ENCODE peak calls at places on chromosome 16, in seven cellular contexts. One of them, this sample, is unnamed.
A peak's percentile ranks its signal among the peaks of the same experiment; 100 is the strongest.

GRCh38 chr16:21614896-21615295 is 15.5 kb downstream of the METTL9 start:
- DNase-seq in HEK293T: no peak
- DNase-seq in H1: no peak
- DNase-seq in WTC11: no peak
- DNase-seq in HCT116: no peak
- DNase-seq in GM12878: no peak
- DNase-seq in HepG2: no peak
- DNase-seq in this sample: no peak

GRCh38 chr16:69145658-69146057 is 13.2 kb downstream of the UTP4 start:
- DNase-seq in HEK293T: no peak
- DNase-seq in H1: no peak
- DNase-seq in WTC11: no peak
- DNase-seq in HCT116: no peak
- DNase-seq in GM12878: no peak
- DNase-seq in HepG2: no peak
- DNase-seq in this sample: no peak

GRCh38 chr16:68707341-68708152 is 29.5 kb upstream of the CDH1 start:
- DNase-seq in HEK293T: no peak
- DNase-seq in H1: peak; percentile 70
- DNase-seq in WTC11: peak; percentile 67
- DNase-seq in HCT116: peak; percentile 64
- DNase-seq in GM12878: no peak
- DNase-seq in HepG2: peak; percentile 81
- DNase-seq in this sample: peak; percentile 56

GRCh38 chr16:57528499-57529323 is 7.7 kb downstream of the CCDC102A start:
- DNase-seq in HEK293T: no peak
- DNase-seq in H1: peak; percentile 94
- DNase-seq in WTC11: peak; percentile 91
- DNase-seq in HCT116: no peak
- DNase-seq in GM12878: no peak
- DNase-seq in HepG2: no peak
- DNase-seq in this sample: no peak

GRCh38 chr16:16025214-16025968 is 76.0 kb downstream of the ABCC1 start:
- DNase-seq in HEK293T: no peak
- DNase-seq in H1: no peak
- DNase-seq in WTC11: no peak
- DNase-seq in HCT116: no peak
- DNase-seq in GM12878: no peak
- DNase-seq in HepG2: no peak
- DNase-seq in this sample: peak; percentile 21

GRCh38 chr16:474420-475122 is 49.1 kb downstream of the RAB11FIP3 start:
- DNase-seq in HEK293T: no peak
- DNase-seq in H1: no peak
- DNase-seq in WTC11: no peak
- DNase-seq in HCT116: no peak
- DNase-seq in GM12878: no peak
- DNase-seq in HepG2: peak; percentile 87
- DNase-seq in this sample: no peak

GRCh38 chr16:68893710-68894705 is 50.7 kb downstream of the TANGO6 start:
- DNase-seq in HEK293T: peak; percentile 14
- DNase-seq in H1: peak; percentile 56
- DNase-seq in WTC11: peak; percentile 46
- DNase-seq in HCT116: no peak
- DNase-seq in GM12878: no peak
- DNase-seq in HepG2: peak; percentile 35
- DNase-seq in this sample: no peak

GRCh38 chr16:1884155-1884760 is 12.3 kb upstream of the MEIOB start:
- DNase-seq in HEK293T: peak; percentile 59
- DNase-seq in H1: no peak
- DNase-seq in WTC11: no peak
- DNase-seq in HCT116: peak; percentile 48
- DNase-seq in GM12878: no peak
- DNase-seq in HepG2: peak; percentile 63
- DNase-seq in this sample: peak; percentile 50

GRCh38 chr16:85234310-85235235 is 122.3 kb upstream of the CIBAR2 start:
- DNase-seq in HEK293T: peak; percentile 78
- DNase-seq in H1: peak; percentile 91
- DNase-seq in WTC11: peak; percentile 92
- DNase-seq in HCT116: no peak
- DNase-seq in GM12878: no peak
- DNase-seq in HepG2: peak; percentile 70
- DNase-seq in this sample: peak; percentile 77

GRCh38 chr16:17829826-17830225 is 359.1 kb upstream of the XYLT1 start:
- DNase-seq in HEK293T: no peak
- DNase-seq in H1: no peak
- DNase-seq in WTC11: no peak
- DNase-seq in HCT116: no peak
- DNase-seq in GM12878: no peak
- DNase-seq in HepG2: no peak
- DNase-seq in this sample: no peak

GRCh38 chr16:47965439-47965838 is 190.4 kb downstream of the ABCC12 start:
- DNase-seq in HEK293T: no peak
- DNase-seq in H1: peak; percentile 35
- DNase-seq in WTC11: no peak
- DNase-seq in HCT116: no peak
- DNase-seq in GM12878: no peak
- DNase-seq in HepG2: no peak
- DNase-seq in this sample: no peak

GRCh38 chr16:27742333-27742732 is 192.4 kb downstream of the KATNIP start:
- DNase-seq in HEK293T: no peak
- DNase-seq in H1: no peak
- DNase-seq in WTC11: no peak
- DNase-seq in HCT116: no peak
- DNase-seq in GM12878: no peak
- DNase-seq in HepG2: no peak
- DNase-seq in this sample: no peak

GRCh38 chr16:30185683-30186421 is 2.5 kb downstream of the CORO1A start:
- DNase-seq in HEK293T: no peak
- DNase-seq in H1: peak; percentile 51
- DNase-seq in WTC11: no peak
- DNase-seq in HCT116: no peak
- DNase-seq in GM12878: peak; percentile 79
- DNase-seq in HepG2: no peak
- DNase-seq in this sample: no peak

GRCh38 chr16:30774367-30775130 is 12.4 kb downstream of the RNF40 start:
- DNase-seq in HEK293T: no peak
- DNase-seq in H1: no peak
- DNase-seq in WTC11: no peak
- DNase-seq in HCT116: no peak
- DNase-seq in GM12878: no peak
- DNase-seq in HepG2: no peak
- DNase-seq in this sample: no peak

GRCh38 chr16:78742501-78743283 is 643.2 kb downstream of the WWOX start:
- DNase-seq in HEK293T: peak; percentile 43
- DNase-seq in H1: no peak
- DNase-seq in WTC11: no peak
- DNase-seq in HCT116: no peak
- DNase-seq in GM12878: peak; percentile 83
- DNase-seq in HepG2: no peak
- DNase-seq in this sample: peak; percentile 42

GRCh38 chr16:87348616-87349157 is 31.5 kb upstream of the C16orf95 start:
- DNase-seq in HEK293T: no peak
- DNase-seq in H1: no peak
- DNase-seq in WTC11: no peak
- DNase-seq in HCT116: no peak
- DNase-seq in GM12878: no peak
- DNase-seq in HepG2: no peak
- DNase-seq in this sample: no peak

GRCh38 chr16:3514621-3515020 is 13.8 kb downstream of the CLUAP1 start:
- DNase-seq in HEK293T: no peak
- DNase-seq in H1: no peak
- DNase-seq in WTC11: no peak
- DNase-seq in HCT116: no peak
- DNase-seq in GM12878: no peak
- DNase-seq in HepG2: no peak
- DNase-seq in this sample: no peak

DNA sequence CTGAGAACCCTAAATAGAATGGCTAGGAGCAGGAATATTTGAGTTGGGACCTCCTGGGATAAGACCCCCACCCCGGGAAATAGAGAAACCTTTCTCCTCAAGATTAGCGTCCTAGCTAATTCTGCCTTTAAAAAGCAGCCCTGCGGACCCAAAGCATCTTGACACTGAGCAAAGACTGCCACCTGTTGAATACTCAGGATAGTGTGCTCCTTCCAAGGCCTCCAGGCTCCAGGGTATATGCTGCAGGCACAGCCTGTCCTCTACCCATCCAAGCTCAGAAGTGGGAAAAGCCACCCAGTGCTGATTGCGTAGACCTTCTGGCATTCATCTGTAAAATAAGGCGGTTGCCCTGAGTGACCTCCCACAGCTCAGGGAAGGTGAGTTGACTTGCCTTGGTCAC is 456.2 kb upstream of the DYNLRB2 start:
- DNase-seq in HEK293T: peak; percentile 65
- DNase-seq in H1: peak; percentile 56
- DNase-seq in WTC11: peak; percentile 51
- DNase-seq in HCT116: no peak
- DNase-seq in GM12878: no peak
- DNase-seq in HepG2: peak; percentile 41
- DNase-seq in this sample: peak; percentile 40
- TF ChIP-seq SP1 in HEK293T: no peak
- TF ChIP-seq SP1 in H1: no peak
- TF ChIP-seq SP1 in WTC11: no peak
- TF ChIP-seq SP1 in HCT116: no peak
- TF ChIP-seq SP1 in GM12878: no peak
- TF ChIP-seq SP1 in HepG2: no peak
- TF ChIP-seq SP1 in this sample: no peak

GRCh38 chr16:55436587-55436986 is 42.4 kb upstream of the MMP2 start:
- DNase-seq in HEK293T: no peak
- DNase-seq in H1: no peak
- DNase-seq in WTC11: no peak
- DNase-seq in HCT116: no peak
- DNase-seq in GM12878: no peak
- DNase-seq in HepG2: no peak
- DNase-seq in this sample: no peak

GRCh38 chr16:55434000-55434399 is 45.0 kb upstream of the MMP2 start:
- DNase-seq in HEK293T: no peak
- DNase-seq in H1: no peak
- DNase-seq in WTC11: no peak
- DNase-seq in HCT116: no peak
- DNase-seq in GM12878: no peak
- DNase-seq in HepG2: no peak
- DNase-seq in this sample: no peak

GRCh38 chr16:55435387-55435786 is 43.6 kb upstream of the MMP2 start:
- DNase-seq in HEK293T: no peak
- DNase-seq in H1: no peak
- DNase-seq in WTC11: no peak
- DNase-seq in HCT116: no peak
- DNase-seq in GM12878: no peak
- DNase-seq in HepG2: no peak
- DNase-seq in this sample: peak; percentile 74

GRCh38 chr16:55433535-55433934 is 45.5 kb upstream of the MMP2 start:
- DNase-seq in HEK293T: no peak
- DNase-seq in H1: no peak
- DNase-seq in WTC11: no peak
- DNase-seq in HCT116: no peak
- DNase-seq in GM12878: no peak
- DNase-seq in HepG2: no peak
- DNase-seq in this sample: no peak

DNA sequence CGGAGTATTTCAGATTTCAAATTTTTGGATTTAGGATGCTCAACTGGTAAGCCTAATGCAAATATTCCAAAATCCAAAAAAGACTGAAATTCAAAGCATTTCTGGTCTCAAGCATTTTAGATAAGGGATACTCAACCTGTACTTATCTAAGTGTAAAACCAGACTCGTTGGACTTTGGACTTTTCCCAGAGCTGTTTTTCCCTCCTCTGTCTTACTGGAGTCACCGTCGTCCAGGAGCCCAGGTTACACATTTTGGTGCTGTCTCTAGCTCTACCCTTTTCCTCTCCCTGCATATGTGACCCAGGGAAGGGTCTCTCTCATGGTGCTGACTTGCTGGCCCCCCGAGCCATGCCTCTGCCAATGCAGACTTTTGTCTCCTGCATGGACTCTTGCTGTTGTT is 46.0 kb upstream of the MMP2 start:
- DNase-seq in HEK293T: no peak
- DNase-seq in H1: no peak
- DNase-seq in WTC11: no peak
- DNase-seq in HCT116: no peak
- DNase-seq in GM12878: no peak
- DNase-seq in HepG2: peak; percentile 42
- DNase-seq in this sample: no peak
- TF ChIP-seq SP1 in HEK293T: no peak
- TF ChIP-seq SP1 in H1: no peak
- TF ChIP-seq SP1 in WTC11: no peak
- TF ChIP-seq SP1 in HCT116: no peak
- TF ChIP-seq SP1 in GM12878: no peak
- TF ChIP-seq SP1 in HepG2: no peak
- TF ChIP-seq SP1 in this sample: no peak

GRCh38 chr16:88569614-88569984 is 604 bp upstream of the ZC3H18 start:
- DNase-seq in HEK293T: no peak
- DNase-seq in H1: no peak
- DNase-seq in WTC11: peak; percentile 34
- DNase-seq in HCT116: no peak
- DNase-seq in GM12878: no peak
- DNase-seq in HepG2: peak; percentile 34
- DNase-seq in this sample: peak; percentile 34

GRCh38 chr16:88566158-88566557 is 4.0 kb upstream of the ZC3H18 start:
- DNase-seq in HEK293T: no peak
- DNase-seq in H1: no peak
- DNase-seq in WTC11: no peak
- DNase-seq in HCT116: peak; percentile 34
- DNase-seq in GM12878: no peak
- DNase-seq in HepG2: no peak
- DNase-seq in this sample: no peak

GRCh38 chr16:88569985-88570690 is at the start of gene ZC3H18:
- DNase-seq in HEK293T: peak; percentile 99
- DNase-seq in H1: peak; percentile 94
- DNase-seq in WTC11: peak; percentile 93
- DNase-seq in HCT116: peak; percentile 91
- DNase-seq in GM12878: peak; percentile 68
- DNase-seq in HepG2: peak; percentile 91
- DNase-seq in this sample: peak; percentile 99

GRCh38 chr16:88568710-88569613 is 1.2 kb upstream of the ZC3H18 start:
- DNase-seq in HEK293T: no peak
- DNase-seq in H1: no peak
- DNase-seq in WTC11: no peak
- DNase-seq in HCT116: no peak
- DNase-seq in GM12878: no peak
- DNase-seq in HepG2: no peak
- DNase-seq in this sample: no peak

DNA sequence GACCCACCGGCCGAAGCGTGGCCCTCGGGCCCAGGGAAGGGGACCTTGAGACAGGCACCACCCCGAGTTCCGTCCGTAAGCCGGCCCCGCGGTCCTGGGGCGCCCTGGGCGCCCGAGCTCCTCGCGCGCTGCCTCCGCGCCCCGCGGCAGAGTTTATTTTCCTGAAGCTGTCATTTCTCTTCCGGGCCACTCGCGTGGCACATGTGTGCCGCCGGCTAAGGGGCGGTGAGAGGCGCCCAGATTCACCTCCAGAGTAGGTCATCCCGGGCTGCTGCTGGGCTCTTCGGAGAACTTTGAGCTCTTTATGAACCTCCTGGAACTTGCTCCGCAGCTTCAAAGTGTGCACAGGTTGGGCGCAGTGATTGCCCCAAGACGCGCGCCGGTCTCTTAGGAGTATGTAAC is 489 bp downstream of the ZC3H18 start:
- DNase-seq in HEK293T: no peak
- DNase-seq in H1: no peak
- DNase-seq in WTC11: no peak
- DNase-seq in HCT116: no peak
- DNase-seq in GM12878: no peak
- DNase-seq in HepG2: no peak
- DNase-seq in this sample: peak; percentile 36
- TF ChIP-seq SP1 in HEK293T: no peak
- TF ChIP-seq SP1 in H1: no peak
- TF ChIP-seq SP1 in WTC11: no peak
- TF ChIP-seq SP1 in HCT116: no peak
- TF ChIP-seq SP1 in GM12878: no peak
- TF ChIP-seq SP1 in HepG2: no peak
- TF ChIP-seq SP1 in this sample: no peak

GRCh38 chr16:56298948-56299602 is 107.8 kb downstream of the GNAO1 start:
- DNase-seq in HEK293T: no peak
- DNase-seq in H1: no peak
- DNase-seq in WTC11: no peak
- DNase-seq in HCT116: no peak
- DNase-seq in GM12878: no peak
- DNase-seq in HepG2: no peak
- DNase-seq in this sample: no peak
- TF ChIP-seq SP1 in HEK293T: no peak
- TF ChIP-seq SP1 in H1: no peak
- TF ChIP-seq SP1 in WTC11: no peak
- TF ChIP-seq SP1 in HCT116: no peak
- TF ChIP-seq SP1 in GM12878: no peak
- TF ChIP-seq SP1 in HepG2: no peak
- TF ChIP-seq SP1 in this sample: no peak